ENCODE peak calls at places on chromosomes 13 and 19, in eight cellular contexts. One of them, this sample, is unnamed.

GRCh38 chr13:49667773-49668172 is 23.5 kb downstream of the EBPL start:
- DNase-seq in stimulated activated CD4-positive, alpha-beta T cell treated with anti-CD3 and anti-CD28 coated beads, Interleukin-4, amount 100 ng/mL, for 4 hours: no peak
- DNase-seq in stimulated activated CD8-positive, alpha-beta memory T cell treated with anti-CD3 and anti-CD28 coated beads, Interleukin-4, amount 100 ng/mL, for 1 hour: no peak
- DNase-seq in T1000: no peak
- DNase-seq in activated CD4-positive, alpha-beta T cell treated with anti-CD3 and anti-CD28 coated beads for 24 hours: no peak
- DNase-seq in foreskin melanocyte: no peak
- DNase-seq in NCI-H69: peak; percentile 11
- DNase-seq in dorsolateral prefrontal cortex: no peak
- DNase-seq in this sample: peak; percentile 68

GRCh38 chr13:26584713-26585112 is 27.2 kb downstream of the WASF3 start:
- DNase-seq in foreskin melanocyte: peak; percentile 68
- DNase-seq in stimulated activated CD8-positive, alpha-beta memory T cell treated with anti-CD3 and anti-CD28 coated beads, Interleukin-4, amount 100 ng/mL, for 1 hour: no peak
- DNase-seq in stimulated activated CD4-positive, alpha-beta T cell treated with anti-CD3 and anti-CD28 coated beads, Interleukin-4, amount 100 ng/mL, for 4 hours: no peak
- DNase-seq in T1000: no peak
- DNase-seq in dorsolateral prefrontal cortex: no peak
- DNase-seq in NCI-H69: peak; percentile 26
- DNase-seq in activated CD4-positive, alpha-beta T cell treated with anti-CD3 and anti-CD28 coated beads for 24 hours: no peak
- DNase-seq in this sample: no peak

GRCh38 chr13:37627428-37627827 is 28.9 kb upstream of the POSTN start:
- DNase-seq in stimulated activated CD4-positive, alpha-beta T cell treated with anti-CD3 and anti-CD28 coated beads, Interleukin-4, amount 100 ng/mL, for 4 hours: no peak
- DNase-seq in T1000: no peak
- DNase-seq in activated CD4-positive, alpha-beta T cell treated with anti-CD3 and anti-CD28 coated beads for 24 hours: no peak
- DNase-seq in NCI-H69: peak; percentile 79
- DNase-seq in dorsolateral prefrontal cortex: no peak
- DNase-seq in foreskin melanocyte: no peak
- DNase-seq in stimulated activated CD8-positive, alpha-beta memory T cell treated with anti-CD3 and anti-CD28 coated beads, Interleukin-4, amount 100 ng/mL, for 1 hour: no peak
- DNase-seq in this sample: no peak

GRCh38 chr19:3573858-3574637 is 1.3 kb downstream of the HMG20B start:
- DNase-seq in T1000: peak; percentile 96
- DNase-seq in NCI-H69: peak; percentile 92
- DNase-seq in dorsolateral prefrontal cortex: peak; percentile 75
- DNase-seq in activated CD4-positive, alpha-beta T cell treated with anti-CD3 and anti-CD28 coated beads for 24 hours: peak; percentile 69
- DNase-seq in foreskin melanocyte: peak; percentile 98
- DNase-seq in stimulated activated CD8-positive, alpha-beta memory T cell treated with anti-CD3 and anti-CD28 coated beads, Interleukin-4, amount 100 ng/mL, for 1 hour: peak; percentile 55
- DNase-seq in stimulated activated CD4-positive, alpha-beta T cell treated with anti-CD3 and anti-CD28 coated beads, Interleukin-4, amount 100 ng/mL, for 4 hours: peak; percentile 79
- DNase-seq in this sample: peak; percentile 81

GRCh38 chr13:35630551-35631275 is 154.2 kb upstream of the MAB21L1 start:
- DNase-seq in stimulated activated CD8-positive, alpha-beta memory T cell treated with anti-CD3 and anti-CD28 coated beads, Interleukin-4, amount 100 ng/mL, for 1 hour: no peak
- DNase-seq in T1000: no peak
- DNase-seq in stimulated activated CD4-positive, alpha-beta T cell treated with anti-CD3 and anti-CD28 coated beads, Interleukin-4, amount 100 ng/mL, for 4 hours: no peak
- DNase-seq in activated CD4-positive, alpha-beta T cell treated with anti-CD3 and anti-CD28 coated beads for 24 hours: no peak
- DNase-seq in NCI-H69: peak; percentile 88
- DNase-seq in dorsolateral prefrontal cortex: no peak
- DNase-seq in foreskin melanocyte: peak; percentile 27
- DNase-seq in this sample: peak; percentile 4

GRCh38 chr13:111640476-111640875 is 320.0 kb downstream of the TEX29 start:
- DNase-seq in stimulated activated CD4-positive, alpha-beta T cell treated with anti-CD3 and anti-CD28 coated beads, Interleukin-4, amount 100 ng/mL, for 4 hours: no peak
- DNase-seq in stimulated activated CD8-positive, alpha-beta memory T cell treated with anti-CD3 and anti-CD28 coated beads, Interleukin-4, amount 100 ng/mL, for 1 hour: no peak
- DNase-seq in NCI-H69: no peak
- DNase-seq in dorsolateral prefrontal cortex: no peak
- DNase-seq in foreskin melanocyte: no peak
- DNase-seq in activated CD4-positive, alpha-beta T cell treated with anti-CD3 and anti-CD28 coated beads for 24 hours: no peak
- DNase-seq in T1000: no peak
- DNase-seq in this sample: no peak

GRCh38 chr13:87087741-87088140 is 583.4 kb upstream of the SLITRK5 start:
- DNase-seq in dorsolateral prefrontal cortex: no peak
- DNase-seq in stimulated activated CD8-positive, alpha-beta memory T cell treated with anti-CD3 and anti-CD28 coated beads, Interleukin-4, amount 100 ng/mL, for 1 hour: no peak
- DNase-seq in T1000: no peak
- DNase-seq in activated CD4-positive, alpha-beta T cell treated with anti-CD3 and anti-CD28 coated beads for 24 hours: no peak
- DNase-seq in foreskin melanocyte: no peak
- DNase-seq in NCI-H69: no peak
- DNase-seq in stimulated activated CD4-positive, alpha-beta T cell treated with anti-CD3 and anti-CD28 coated beads, Interleukin-4, amount 100 ng/mL, for 4 hours: no peak
- DNase-seq in this sample: no peak

GRCh38 chr13:110126391-110126961 is 180.5 kb downstream of the COL4A1 start:
- DNase-seq in foreskin melanocyte: peak; percentile 75
- DNase-seq in NCI-H69: no peak
- DNase-seq in T1000: peak; percentile 84
- DNase-seq in activated CD4-positive, alpha-beta T cell treated with anti-CD3 and anti-CD28 coated beads for 24 hours: no peak
- DNase-seq in stimulated activated CD4-positive, alpha-beta T cell treated with anti-CD3 and anti-CD28 coated beads, Interleukin-4, amount 100 ng/mL, for 4 hours: no peak
- DNase-seq in stimulated activated CD8-positive, alpha-beta memory T cell treated with anti-CD3 and anti-CD28 coated beads, Interleukin-4, amount 100 ng/mL, for 1 hour: no peak
- DNase-seq in dorsolateral prefrontal cortex: peak; percentile 49
- DNase-seq in this sample: peak; percentile 84

GRCh38 chr19:4345656-4346383 is 2.5 kb downstream of the MPND start:
- DNase-seq in NCI-H69: no peak
- DNase-seq in stimulated activated CD8-positive, alpha-beta memory T cell treated with anti-CD3 and anti-CD28 coated beads, Interleukin-4, amount 100 ng/mL, for 1 hour: no peak
- DNase-seq in foreskin melanocyte: no peak
- DNase-seq in dorsolateral prefrontal cortex: no peak
- DNase-seq in T1000: no peak
- DNase-seq in activated CD4-positive, alpha-beta T cell treated with anti-CD3 and anti-CD28 coated beads for 24 hours: no peak
- DNase-seq in stimulated activated CD4-positive, alpha-beta T cell treated with anti-CD3 and anti-CD28 coated beads, Interleukin-4, amount 100 ng/mL, for 4 hours: no peak
- DNase-seq in this sample: no peak

GRCh38 chr19:56594783-56595547 is at the start of gene ZNF71:
- DNase-seq in T1000: peak; percentile 83
- DNase-seq in dorsolateral prefrontal cortex: peak; percentile 88
- DNase-seq in stimulated activated CD8-positive, alpha-beta memory T cell treated with anti-CD3 and anti-CD28 coated beads, Interleukin-4, amount 100 ng/mL, for 1 hour: peak; percentile 83
- DNase-seq in NCI-H69: peak; percentile 93
- DNase-seq in activated CD4-positive, alpha-beta T cell treated with anti-CD3 and anti-CD28 coated beads for 24 hours: peak; percentile 85
- DNase-seq in stimulated activated CD4-positive, alpha-beta T cell treated with anti-CD3 and anti-CD28 coated beads, Interleukin-4, amount 100 ng/mL, for 4 hours: peak; percentile 85
- DNase-seq in foreskin melanocyte: peak; percentile 73
- DNase-seq in this sample: peak; percentile 99